ENCODE peak calls at places on chromosome 1, in four cellular contexts. B, H, P and F are unnamed samples.
A peak's percentile ranks its signal among the peaks of the same experiment; 100 is the strongest.

GRCh38 chr1:38266197-38266520 is 219.6 kb upstream of the POU3F1 start:
- DNase-seq in B (no peak), H (no peak), P (no peak), F (no peak)

GRCh38 chr1:210447456-210448057 is 118.9 kb downstream of the HHAT start:
- DNase-seq in B (no peak), H (no peak), P (no peak), F (no peak)

GRCh38 chr1:39926343-39926769 is 24.6 kb upstream of the MYCL start:
- DNase-seq in B (no peak), H (no peak), P (no peak), F (no peak)

GRCh38 chr1:199394856-199395255 is 632.7 kb upstream of the NR5A2 start:
- DNase-seq in B (no peak), H (no peak), P (no peak), F (no peak)

GRCh38 chr1:23168079-23168461 is 586 bp downstream of the LUZP1 start:
- DNase-seq in B (peak; percentile 43), H (peak; percentile 32), P (peak; percentile 54), F (no peak)

GRCh38 chr1:7223334-7224080 is 438.3 kb downstream of the CAMTA1 start:
- DNase-seq in B (no peak), H (no peak), P (no peak), F (no peak)

GRCh38 chr1:227043755-227044154 is 103.7 kb downstream of the COQ8A start:
- DNase-seq in B (no peak), H (no peak), P (no peak), F (no peak)

GRCh38 chr1:223137402-223138100 is 5.5 kb downstream of the TLR5 start:
- DNase-seq in B (peak; percentile 56), H (no peak), P (no peak), F (peak; percentile 66)

GRCh38 chr1:60874703-60875102 is 207.7 kb upstream of the NFIA start:
- DNase-seq in B (no peak), H (no peak), P (peak; percentile 58), F (no peak)

GRCh38 chr1:7967206-7967605 is 5.7 kb downstream of the PARK7 start:
- DNase-seq in B (no peak), H (no peak), P (no peak), F (no peak)

GRCh38 chr1:67708606-67709005 is 23.6 kb downstream of the GADD45A start:
- DNase-seq in B (no peak), H (no peak), P (no peak), F (no peak)

GRCh38 chr1:228182296-228183030 is 16.9 kb downstream of the IBA57 start:
- DNase-seq in B (no peak), H (no peak), P (no peak), F (peak; percentile 32)

GRCh38 chr1:213154056-213154677 is 103.1 kb downstream of the RPS6KC1 start:
- DNase-seq in B (peak; percentile 30), H (no peak), P (no peak), F (no peak)

GRCh38 chr1:227765261-227766014 is 30.2 kb downstream of the SNAP47 start:
- DNase-seq in B (no peak), H (no peak), P (no peak), F (no peak)

GRCh38 chr1:167440776-167441175 is 77.6 kb downstream of the CD247 start:
- DNase-seq in B (no peak), H (no peak), P (no peak), F (no peak)

GRCh38 chr1:231938651-231939050 is 312.1 kb downstream of the DISC1 start:
- DNase-seq in B (no peak), H (no peak), P (no peak), F (no peak)

GRCh38 chr1:78060857-78061563 is 15.2 kb downstream of the GIPC2 start:
- DNase-seq in B (no peak), H (no peak), P (no peak), F (no peak)

GRCh38 chr1:90356991-90357390 is 360.1 kb downstream of the BARHL2 start:
- DNase-seq in B (no peak), H (no peak), P (no peak), F (no peak)

GRCh38 chr1:63575340-63575826 is 17.8 kb upstream of the PGM1 start:
- DNase-seq in B (no peak), H (no peak), P (no peak), F (no peak)

GRCh38 chr1:52636701-52637695 is 4.0 kb downstream of the SHISAL2A start:
- DNase-seq in B (no peak), H (no peak), P (no peak), F (no peak)

GRCh38 chr1:211627259-211627658 is 48.2 kb downstream of the NEK2 start:
- DNase-seq in B (no peak), H (no peak), P (no peak), F (no peak)

GRCh38 chr1:207152792-207153434 is 48.9 kb downstream of the C4BPA start:
- DNase-seq in B (no peak), H (no peak), P (no peak), F (no peak)

GRCh38 chr1:66439028-66439427 is 94.9 kb upstream of the SGIP1 start:
- DNase-seq in B (no peak), H (no peak), P (no peak), F (no peak)

GRCh38 chr1:64073705-64074104 is 129.7 kb upstream of the UBE2U start:
- DNase-seq in B (peak; percentile 29), H (no peak), P (no peak), F (no peak)

GRCh38 chr1:153526132-153526543 is 9.7 kb downstream of the S100A6 start:
- DNase-seq in B (no peak), H (no peak), P (no peak), F (peak; percentile 49)

GRCh38 chr1:175871647-175872046 is 128.3 kb upstream of the TNR start:
- DNase-seq in B (no peak), H (no peak), P (no peak), F (no peak)

GRCh38 chr1:230309646-230310177 is 116.4 kb downstream of the PGBD5 start:
- DNase-seq in B (no peak), H (no peak), P (no peak), F (no peak)

GRCh38 chr1:67793562-67793961 is 39.7 kb downstream of the GNG12 start:
- DNase-seq in B (no peak), H (no peak), P (peak; percentile 62), F (no peak)

GRCh38 chr1:179016694-179017382 is 8.9 kb upstream of the FAM20B start:
- DNase-seq in B (peak; percentile 87), H (peak; percentile 68), P (peak; percentile 93), F (peak; percentile 91)

GRCh38 chr1:83845437-83846071 is 153.4 kb downstream of the TTLL7 start:
- DNase-seq in B (no peak), H (no peak), P (no peak), F (no peak)

GRCh38 chr1:203607169-203607873 is 19.3 kb upstream of the ATP2B4 start:
- DNase-seq in B (peak; percentile 82), H (no peak), P (peak; percentile 68), F (peak; percentile 48)

GRCh38 chr1:116288201-116288598 is 84.8 kb upstream of the ATP1A1 start:
- DNase-seq in B (no peak), H (no peak), P (no peak), F (no peak)

GRCh38 chr1:53686371-53687267 is 52.3 kb downstream of the GLIS1 start:
- DNase-seq in B (no peak), H (no peak), P (no peak), F (no peak)

GRCh38 chr1:27724961-27725373 is 794 bp upstream of the FAM76A start:
- DNase-seq in B (peak; percentile 41), H (peak; percentile 30), P (peak; percentile 51), F (peak; percentile 64)

GRCh38 chr1:193115629-193116227 is 6.1 kb upstream of the CDC73 start:
- DNase-seq in B (peak; percentile 53), H (no peak), P (no peak), F (no peak)

GRCh38 chr1:29416825-29417557 is 180.7 kb downstream of the PTPRU start:
- DNase-seq in B (no peak), H (peak; percentile 34), P (no peak), F (no peak)

GRCh38 chr1:217106231-217106630 is 383.0 kb upstream of the ESRRG start:
- DNase-seq in B (no peak), H (no peak), P (no peak), F (no peak)

GRCh38 chr1:160630523-160631087 is 16.2 kb downstream of the SLAMF1 start:
- DNase-seq in B (no peak), H (no peak), P (no peak), F (no peak)

DNA sequence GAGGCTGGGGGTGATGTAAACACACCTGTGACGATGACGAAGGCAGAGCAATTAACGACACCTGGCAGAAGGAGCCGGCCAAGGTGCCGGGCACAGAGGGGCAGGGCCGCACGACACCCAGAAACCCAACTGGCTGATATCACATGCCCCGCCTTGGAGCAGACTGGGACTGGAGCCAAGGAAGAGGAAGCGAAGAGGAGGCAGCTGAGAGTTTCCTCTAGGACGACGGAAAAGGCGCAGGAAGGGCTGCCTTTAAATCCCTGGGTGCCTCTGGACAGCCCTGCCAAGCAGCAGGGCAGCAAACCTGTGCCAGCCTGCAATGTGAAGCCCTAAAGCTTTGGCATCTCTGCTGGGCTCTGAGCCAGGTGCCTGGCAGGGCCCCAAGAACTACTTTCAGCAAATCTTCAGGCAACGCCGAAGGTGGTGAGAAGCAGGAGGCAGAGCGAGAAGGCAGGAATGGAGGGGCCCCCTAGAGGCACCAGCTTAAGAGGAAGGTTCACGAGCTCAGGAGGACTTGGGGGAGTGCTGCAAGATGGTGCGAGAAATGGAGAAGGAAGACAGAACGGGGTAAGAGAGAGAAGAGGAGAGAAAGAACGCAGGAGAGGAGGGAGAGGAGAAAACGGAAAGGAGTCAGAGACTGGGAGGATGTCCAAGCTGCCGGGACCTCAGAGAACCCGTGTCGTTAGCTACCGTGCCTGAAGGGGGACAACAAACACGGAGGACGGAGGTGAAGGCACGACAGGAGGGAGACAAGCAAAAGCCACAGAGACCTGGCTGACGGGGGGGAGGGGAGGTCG is 25.3 kb upstream of the PEF1 start:
- DNase-seq in B (peak; percentile 81), H (peak; percentile 66), P (peak; percentile 86), F (peak; percentile 71)
- H3K4me3 ChIP-seq in B (peak overlapping the region; percentile 48), H (peak overlapping the region; percentile 10), P (no peak overlapping the region), F (peak overlapping the region; percentile 32)

GRCh38 chr1:93666613-93667384 is 14.8 kb downstream of the BCAR3 start:
- DNase-seq in B (no peak), H (no peak), P (no peak), F (no peak)
- H3K27ac ChIP-seq in B (peak overlapping the region; percentile 41), H (no peak overlapping the region), P (no peak overlapping the region), F (no peak overlapping the region)

GRCh38 chr1:94855307-94855700 is 35.1 kb downstream of the SLC44A3 start:
- DNase-seq in B (no peak), H (no peak), P (no peak), F (no peak)
- H3K4me3 ChIP-seq in B (no peak overlapping the region), H (no peak overlapping the region), P (no peak overlapping the region), F (no peak overlapping the region)

GRCh38 chr1:150928286-150928685 is 2.1 kb downstream of the SETDB1 start:
- DNase-seq in B (no peak), H (no peak), P (no peak), F (no peak)

GRCh38 chr1:150925080-150925479 is 1.1 kb upstream of the SETDB1 start:
- DNase-seq in B (peak; percentile 23), H (no peak), P (peak; percentile 54), F (no peak)

GRCh38 chr1:150926094-150926741 is at the start of gene SETDB1:
- DNase-seq in B (peak; percentile 96), H (peak; percentile 94), P (peak; percentile 97), F (peak; percentile 95)

GRCh38 chr1:150931773-150932172 is 5.6 kb downstream of the SETDB1 start:
- DNase-seq in B (no peak), H (no peak), P (no peak), F (no peak)

DNA sequence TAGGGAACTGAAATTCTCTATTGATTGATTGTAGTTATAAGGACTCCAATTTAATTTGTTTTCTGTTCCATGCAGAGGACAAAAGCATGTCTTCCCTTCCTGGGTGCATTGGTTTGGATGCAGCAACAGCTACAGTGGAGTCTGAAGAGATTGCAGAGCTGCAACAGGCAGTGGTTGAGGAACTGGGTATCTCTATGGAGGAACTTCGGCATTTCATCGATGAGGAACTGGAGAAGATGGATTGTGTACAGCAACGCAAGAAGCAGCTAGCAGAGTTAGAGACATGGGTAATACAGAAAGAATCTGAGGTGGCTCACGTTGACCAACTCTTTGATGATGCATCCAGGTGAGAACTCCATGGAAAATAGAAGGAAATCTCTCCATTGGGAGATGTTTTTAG is 1.5 kb downstream of the SETDB1 start:
- DNase-seq in B (no peak), H (no peak), P (no peak), F (no peak)
- H3K27ac ChIP-seq in B (no peak overlapping the region), H (no peak overlapping the region), P (no peak overlapping the region), F (no peak overlapping the region)